ENCODE peak calls at places on chromosomes 2 and 18, in five cellular contexts. O is transverse colon, N is tibial nerve, Z is lower lobe of right lung, D is adrenal gland. T is an unnamed sample. For H3K4me1, the result is how much of the 10 kb centered on the place peaks cover.

GRCh38 chr2:23330214-23330613 is 54.8 kb upstream of the KLHL29 start:
- DNase-seq in O (no peak), N (no peak), Z (no peak), D (no peak), T (no peak)

GRCh38 chr2:128313076-128313836 is 5.4 kb downstream of the HS6ST1 start:
- DNase-seq in Z (peak), O (no peak), N (no peak), D (peak), T (no peak)

GRCh38 chr2:32495139-32495538 is 132.7 kb upstream of the TTC27 start:
- DNase-seq in D (no peak), Z (no peak), O (no peak), N (no peak), T (no peak)

GRCh38 chr2:171957061-171957460 is 34.8 kb downstream of the HAT1 start:
- DNase-seq in N (no peak), D (no peak), Z (no peak), O (no peak), T (no peak)

GRCh38 chr18:49851624-49852023 is 38.3 kb upstream of the ACAA2 start:
- DNase-seq in N (no peak), O (no peak), Z (no peak), D (no peak), T (no peak)

GRCh38 chr2:23585218-23585945 is 200.4 kb downstream of the KLHL29 start:
- DNase-seq in O (no peak), D (no peak), N (no peak), Z (peak), T (no peak)

GRCh38 chr2:237667891-237668290 is 40.5 kb downstream of the LRRFIP1 start:
- DNase-seq in Z (no peak), N (no peak), D (no peak), O (no peak), T (no peak)

GRCh38 chr18:43129946-43130523 is 14.6 kb upstream of the RIT2 start:
- DNase-seq in Z (no peak), D (no peak), N (no peak), O (no peak), T (no peak)

GRCh38 chr2:209334188-209335017 is 89.4 kb upstream of the MAP2 start:
- DNase-seq in Z (peak), O (peak), N (peak), D (peak), T (no peak)

GRCh38 chr2:176686328-176686727 is 417.1 kb downstream of the MTX2 start:
- DNase-seq in N (no peak), D (no peak), Z (no peak), O (no peak), T (no peak)

GRCh38 chr2:182728028-182728427 is 12.0 kb downstream of the DNAJC10 start:
- DNase-seq in O (no peak), D (no peak), Z (no peak), N (no peak), T (no peak)

GRCh38 chr2:109265369-109265768 is 136.4 kb downstream of the SH3RF3 start:
- DNase-seq in N (no peak), O (no peak), D (no peak), Z (no peak), T (no peak)

GRCh38 chr18:57210101-57210661 is 63.3 kb downstream of the BOD1L2 start:
- DNase-seq in Z (no peak), D (peak), O (peak), N (peak), T (no peak)

GRCh38 chr2:130391058-130391871 is 35.4 kb downstream of the PTPN18 start:
- DNase-seq in Z (peak), O (peak), N (peak), D (peak), T (no peak)

GRCh38 chr18:23380001-23380550 is 73.0 kb upstream of the RIOK3 start:
- DNase-seq in O (no peak), Z (peak), N (no peak), D (no peak), T (no peak)

GRCh38 chr2:58620896-58621295 is 379.8 kb upstream of the FANCL start:
- DNase-seq in N (no peak), Z (no peak), O (no peak), D (no peak), T (no peak)

GRCh38 chr2:71609958-71610357 is 156.6 kb downstream of the DYSF start:
- DNase-seq in Z (no peak), D (no peak), O (no peak), N (no peak), T (no peak)

GRCh38 chr18:48565105-48565504 is 26.3 kb downstream of the CTIF start:
- DNase-seq in D (no peak), O (no peak), N (no peak), Z (no peak), T (no peak)

GRCh38 chr2:212904646-212905045 is 246.8 kb downstream of the IKZF2 start:
- DNase-seq in Z (no peak), N (no peak), O (no peak), D (no peak), T (no peak)

DNA sequence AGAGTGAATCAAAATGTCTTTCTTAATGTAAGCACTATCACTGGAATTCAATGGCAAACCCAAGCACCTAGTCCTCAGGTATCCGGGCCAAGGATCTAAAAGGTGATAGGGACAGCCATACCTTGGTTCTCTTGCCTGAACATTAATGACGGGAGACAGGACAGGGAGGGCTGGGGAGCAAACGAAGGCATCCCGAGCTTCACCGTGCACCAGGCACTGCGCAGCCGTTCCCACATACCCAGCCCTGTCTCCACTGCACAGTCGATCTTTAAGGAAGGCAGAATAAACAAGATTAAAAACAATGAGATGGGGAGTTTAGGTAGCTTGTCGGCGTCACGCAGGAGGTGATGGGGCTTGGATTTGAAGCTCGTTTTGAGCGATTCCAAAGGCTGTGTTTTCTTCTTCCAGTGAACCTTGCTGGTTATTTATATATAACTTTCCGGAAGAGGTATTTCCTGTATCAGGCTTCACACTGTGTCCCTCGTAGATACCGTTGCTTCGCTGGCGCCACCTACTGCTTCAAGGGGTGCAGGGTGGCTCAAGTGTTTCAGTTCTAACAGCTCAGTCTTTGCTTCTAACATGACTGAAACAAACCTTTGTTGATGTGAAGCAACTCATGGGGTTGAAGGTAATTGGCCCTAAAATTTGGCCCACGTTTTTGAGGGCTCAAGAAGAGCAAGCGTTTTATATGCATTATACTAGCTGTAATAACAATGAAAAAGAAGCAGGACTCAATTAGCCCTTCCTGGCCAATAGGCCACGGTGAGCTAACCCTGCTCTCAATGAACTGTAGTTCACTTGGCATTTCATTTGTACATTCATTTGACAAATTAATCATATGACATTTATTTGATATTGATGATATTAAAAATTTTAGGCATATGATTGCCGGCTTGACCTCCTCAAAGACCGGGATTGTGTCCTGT is 77.4 kb downstream of the DCDC2C start:
- DNase-seq in O (peak), D (peak), Z (peak), N (peak), T (no peak)
- TF ChIP-seq CTCF in O (no peak), D (peak), Z (peak), N (peak), T (no peak)

GRCh38 chr2:54588244-54588899 is 132.2 kb downstream of the SPTBN1 start:
- DNase-seq in N (no peak), O (no peak), D (no peak), Z (no peak), T (no peak)

GRCh38 chr2:54590216-54590961 is 133.1 kb upstream of the EML6 start:
- DNase-seq in O (no peak), N (no peak), Z (no peak), D (no peak), T (no peak)

GRCh38 chr2:54589340-54590215 is 133.5 kb downstream of the SPTBN1 start:
- DNase-seq in Z (no peak), D (peak), O (peak), N (no peak), T (no peak)

GRCh38 chr2:54587439-54588016 is 131.4 kb downstream of the SPTBN1 start:
- DNase-seq in O (no peak), Z (no peak), N (no peak), D (no peak), T (no peak)

GRCh38 chr2:54589038-54589339 is 132.9 kb downstream of the SPTBN1 start:
- DNase-seq in Z (no peak), D (no peak), O (no peak), N (no peak), T (no peak)
- H3K4me1 ChIP-seq in Z (half or more), D (half or more), O (half or more), N (under half), T (under half)

GRCh38 chr18:55234366-55235093 is 275.3 kb upstream of the CCDC68 start:
- DNase-seq in O (peak), N (peak), D (peak), Z (peak), T (peak)
- H3K27ac ChIP-seq in O (peak), N (no peak), D (peak), Z (peak), T (no peak)

GRCh38 chr2:26086779-26087178 is 52.9 kb downstream of the RAB10 start:
- DNase-seq in Z (no peak), D (no peak), O (no peak), N (no peak), T (no peak)

GRCh38 chr2:26086155-26086634 is 52.3 kb downstream of the RAB10 start:
- DNase-seq in D (no peak), N (no peak), Z (no peak), O (no peak), T (no peak)

GRCh38 chr2:26089337-26089736 is 55.5 kb downstream of the RAB10 start:
- DNase-seq in N (no peak), O (no peak), Z (no peak), D (no peak), T (no peak)

GRCh38 chr2:26088038-26088643 is 54.3 kb downstream of the RAB10 start:
- DNase-seq in Z (no peak), O (no peak), N (no peak), D (no peak), T (no peak)
- TF ChIP-seq CTCF in Z (peak), O (peak), N (peak), D (peak), T (peak)

GRCh38 chr2:156457523-156458228 is 21.5 kb downstream of the GPD2 start:
- DNase-seq in Z (no peak), N (no peak), O (no peak), D (no peak), T (no peak)

GRCh38 chr2:156455366-156455975 is 19.3 kb downstream of the GPD2 start:
- DNase-seq in D (no peak), Z (no peak), N (no peak), O (no peak), T (no peak)

GRCh38 chr2:156456616-156457015 is 20.4 kb downstream of the GPD2 start:
- DNase-seq in Z (no peak), N (no peak), O (no peak), D (no peak), T (no peak)

GRCh38 chr2:156459720-156460119 is 23.5 kb downstream of the GPD2 start:
- DNase-seq in O (no peak), Z (no peak), N (no peak), D (peak), T (no peak)

DNA sequence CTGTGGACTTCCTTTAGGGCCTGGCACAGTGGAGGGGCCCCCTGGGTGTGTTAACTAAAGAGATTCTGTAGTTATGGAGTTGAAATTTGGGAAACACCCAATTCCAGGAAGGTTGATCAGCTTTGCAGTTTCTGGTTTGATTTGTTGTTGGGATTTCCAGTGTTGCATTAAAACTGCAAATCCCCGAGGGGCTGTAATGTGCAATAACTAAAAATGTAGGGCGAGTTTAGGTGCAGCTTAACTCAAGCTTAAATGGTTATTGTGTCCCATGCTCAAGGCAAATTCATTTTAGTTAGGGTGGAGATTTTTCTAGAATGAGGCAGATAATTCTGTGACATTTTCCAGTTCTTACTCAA is 22.0 kb downstream of the GPD2 start:
- DNase-seq in Z (no peak), N (no peak), D (no peak), O (no peak), T (no peak)
- H3K4me1 ChIP-seq in Z (under half), N (under half), D (under half), O (under half), T (under half)

T was measured in thoracic aorta.